ENCODE peak calls at places on chromosomes 2 and 18, in four cellular contexts. E is NCI-H1092 treated with DMSO at 0.1 percent for 48 hours, R is T-helper 1 cell, B is smooth muscle cell of the brain vasculature. W is an unnamed sample.

GRCh38 chr18:66571845-66572244 is 32.0 kb downstream of the CDH19 start:
- DNase-seq in E (no peak), R (no peak), B (no peak), W (no peak)

GRCh38 chr18:70621710-70622109 is 332.9 kb downstream of the SOCS6 start:
- DNase-seq in B (no peak), R (no peak), E (no peak), W (peak)

GRCh38 chr2:163210430-163210918 is 371.9 kb upstream of the KCNH7 start:
- DNase-seq in B (no peak), R (no peak), E (no peak), W (no peak)

GRCh38 chr2:218194880-218195279 is 22.1 kb upstream of the ARPC2 start:
- DNase-seq in E (no peak), B (no peak), R (no peak), W (no peak)

GRCh38 chr2:195608768-195609454 is 48.1 kb upstream of the SLC39A10 start:
- DNase-seq in B (no peak), R (no peak), E (no peak), W (no peak)

GRCh38 chr2:10357193-10357592 is 54.5 kb downstream of the HPCAL1 start:
- DNase-seq in R (no peak), B (no peak), E (no peak), W (no peak)

GRCh38 chr2:9285921-9286320 is 79.3 kb downstream of the ASAP2 start:
- DNase-seq in B (no peak), E (no peak), R (no peak), W (no peak)

GRCh38 chr2:217959723-217960122 is 43.1 kb downstream of the TNS1 start:
- DNase-seq in B (no peak), R (no peak), E (no peak), W (no peak)

GRCh38 chr2:134718095-134718955 is 475 bp downstream of the TMEM163 start:
- DNase-seq in B (no peak), E (peak), R (no peak), W (no peak)